ENCODE peak calls at places on chromosomes 5 and 9, in eight cellular contexts. L, D, I, O, G, S, X and N are unnamed samples.

GRCh38 chr9:137607141-137607857 is 1.8 kb downstream of the ARRDC1 start:
- DNase-seq in L (peak), S (no peak), X (no peak), G (no peak), O (no peak), I (no peak), D (no peak), N (no peak)

GRCh38 chr9:127574089-127574921 is 37.8 kb upstream of the STXBP1 start:
- DNase-seq in L (peak), S (no peak), I (peak), G (no peak), X (no peak), O (no peak), D (no peak), N (no peak)

GRCh38 chr5:90803891-90804290 is 245.3 kb downstream of the ADGRV1 start:
- DNase-seq in O (no peak), L (no peak), D (no peak), S (no peak), G (no peak), X (no peak), I (no peak), N (no peak)

GRCh38 chr5:44001675-44002380 is 387.4 kb downstream of the FGF10 start:
- DNase-seq in X (no peak), S (no peak), G (no peak), D (no peak), O (no peak), L (no peak), I (no peak), N (no peak)

GRCh38 chr9:4290427-4290837 is 9.4 kb downstream of the GLIS3 start:
- DNase-seq in O (no peak), G (no peak), X (no peak), I (no peak), D (no peak), S (no peak), L (no peak), N (no peak)

GRCh38 chr5:155871623-155872022 is 455.3 kb upstream of the SGCD start:
- DNase-seq in O (no peak), S (no peak), D (no peak), L (no peak), G (no peak), X (no peak), I (no peak), N (no peak)

GRCh38 chr9:78029601-78030552 is 1.7 kb downstream of the GNAQ start:
- DNase-seq in L (peak), D (no peak), I (no peak), O (peak), X (no peak), G (no peak), S (no peak), N (no peak)

GRCh38 chr9:133527444-133527920 is 2.7 kb upstream of the MYMK start:
- DNase-seq in O (no peak), S (no peak), D (no peak), I (no peak), G (peak), X (no peak), L (no peak), N (no peak)

GRCh38 chr9:110814159-110814558 is 145.6 kb downstream of the MUSK start:
- DNase-seq in X (no peak), I (no peak), O (no peak), S (no peak), L (no peak), D (no peak), G (no peak), N (no peak)

GRCh38 chr9:109246533-109246932 is 74.3 kb downstream of the EPB41L4B start:
- DNase-seq in O (no peak), I (peak), L (no peak), S (no peak), D (no peak), G (no peak), X (no peak), N (no peak)

GRCh38 chr9:34185778-34186551 is 7.1 kb downstream of the UBAP1 start:
- DNase-seq in D (peak), O (peak), G (no peak), X (peak), I (peak), S (peak), L (peak), N (peak)

GRCh38 chr5:157265714-157266285 is at the start of gene CYFIP2:
- DNase-seq in X (no peak), S (no peak), D (peak), O (peak), G (peak), L (peak), I (peak), N (no peak)

GRCh38 chr5:151773979-151774378 is 2.2 kb downstream of the G3BP1 start:
- DNase-seq in G (no peak), I (no peak), X (no peak), S (no peak), D (no peak), O (no peak), L (peak), N (no peak)

GRCh38 chr5:147822686-147823491 is 8.6 kb downstream of the SPINK1 start:
- DNase-seq in X (peak), I (peak), G (peak), S (peak), D (no peak), L (peak), O (peak), N (peak)

GRCh38 chr5:149128023-149128875 is 13.0 kb upstream of the ABLIM3 start:
- DNase-seq in I (no peak), D (no peak), L (peak), G (no peak), S (no peak), O (peak), X (no peak), N (no peak)

GRCh38 chr5:133238426-133239205 is 186.8 kb downstream of the HSPA4 start:
- DNase-seq in O (no peak), G (no peak), S (no peak), L (no peak), X (no peak), I (no peak), D (no peak), N (no peak)

GRCh38 chr5:133236976-133237375 is 185.2 kb downstream of the HSPA4 start:
- DNase-seq in L (no peak), O (no peak), X (no peak), S (no peak), D (peak), I (no peak), G (no peak), N (no peak)

GRCh38 chr5:133234911-133235310 is 183.1 kb downstream of the HSPA4 start:
- DNase-seq in I (no peak), G (no peak), O (no peak), L (no peak), X (no peak), D (peak), S (no peak), N (no peak)

GRCh38 chr5:133235696-133236426 is 184.0 kb downstream of the HSPA4 start:
- DNase-seq in G (no peak), D (peak), O (no peak), X (no peak), L (no peak), S (no peak), I (no peak), N (no peak)

DNA sequence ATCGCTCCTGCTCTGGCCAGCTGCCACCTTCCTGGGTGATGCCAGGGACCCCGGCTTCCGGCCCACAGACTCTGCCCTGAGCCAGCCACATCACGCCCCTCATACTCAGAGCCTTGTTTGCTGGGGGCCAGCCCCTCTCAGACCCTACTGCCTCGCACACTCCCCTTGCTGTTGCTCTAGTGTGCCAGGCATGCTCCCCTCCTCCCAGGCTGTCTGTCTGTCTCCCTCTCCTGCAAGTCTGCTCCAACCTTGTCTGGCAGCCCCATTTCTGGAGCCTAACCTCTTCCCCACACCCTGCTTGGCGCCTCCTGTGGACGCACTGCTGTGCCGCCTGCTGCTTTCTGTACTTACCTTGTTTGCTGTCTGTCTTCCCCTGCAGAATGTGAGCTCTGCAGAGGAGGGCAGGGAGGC is 184.7 kb downstream of the HSPA4 start:
- DNase-seq in S (no peak), G (no peak), L (no peak), O (no peak), X (no peak), I (no peak), D (peak), N (no peak)
- TF ChIP-seq CTCF in S (no peak), G (no peak), L (no peak), O (no peak), X (no peak), I (no peak), D (no peak), N (no peak)

GRCh38 chr9:93946338-93946712 is 8.8 kb downstream of the BARX1 start:
- DNase-seq in L (no peak), I (no peak), X (no peak), D (no peak), S (no peak), G (no peak), O (no peak), N (no peak)

GRCh38 chr9:93948456-93949072 is 6.6 kb downstream of the BARX1 start:
- DNase-seq in I (no peak), L (peak), D (no peak), O (no peak), S (no peak), G (no peak), X (no peak), N (no peak)

GRCh38 chr9:93947409-93948070 is 7.6 kb downstream of the BARX1 start:
- DNase-seq in I (no peak), O (no peak), L (no peak), S (no peak), D (no peak), G (no peak), X (no peak), N (no peak)

GRCh38 chr9:93944011-93944410 is 11.1 kb downstream of the BARX1 start:
- DNase-seq in O (no peak), S (no peak), D (no peak), G (no peak), I (no peak), L (no peak), X (no peak), N (no peak)

GRCh38 chr9:93945400-93946337 is 9.5 kb downstream of the BARX1 start:
- DNase-seq in I (no peak), O (no peak), S (no peak), D (no peak), L (peak), G (no peak), X (no peak), N (no peak)
- H3K4me3 ChIP-seq in I (peak), O (peak), S (peak), D (no peak), L (peak), G (peak), X (no peak), N (no peak)

GRCh38 chr5:116042375-116042774 is 10.1 kb downstream of the ARL14EPL start:
- DNase-seq in X (no peak), I (no peak), O (no peak), S (no peak), G (no peak), L (no peak), D (no peak), N (no peak)

GRCh38 chr5:116032991-116033390 is 719 bp downstream of the ARL14EPL start:
- DNase-seq in D (no peak), I (no peak), X (no peak), S (no peak), O (no peak), G (no peak), L (no peak), N (no peak)

GRCh38 chr5:116035123-116035522 is 2.9 kb downstream of the ARL14EPL start:
- DNase-seq in L (peak), S (no peak), X (no peak), D (no peak), I (no peak), G (no peak), O (no peak), N (no peak)

GRCh38 chr5:116038817-116039216 is 6.5 kb downstream of the ARL14EPL start:
- DNase-seq in O (no peak), X (no peak), L (peak), S (no peak), G (no peak), D (no peak), I (no peak), N (no peak)

DNA sequence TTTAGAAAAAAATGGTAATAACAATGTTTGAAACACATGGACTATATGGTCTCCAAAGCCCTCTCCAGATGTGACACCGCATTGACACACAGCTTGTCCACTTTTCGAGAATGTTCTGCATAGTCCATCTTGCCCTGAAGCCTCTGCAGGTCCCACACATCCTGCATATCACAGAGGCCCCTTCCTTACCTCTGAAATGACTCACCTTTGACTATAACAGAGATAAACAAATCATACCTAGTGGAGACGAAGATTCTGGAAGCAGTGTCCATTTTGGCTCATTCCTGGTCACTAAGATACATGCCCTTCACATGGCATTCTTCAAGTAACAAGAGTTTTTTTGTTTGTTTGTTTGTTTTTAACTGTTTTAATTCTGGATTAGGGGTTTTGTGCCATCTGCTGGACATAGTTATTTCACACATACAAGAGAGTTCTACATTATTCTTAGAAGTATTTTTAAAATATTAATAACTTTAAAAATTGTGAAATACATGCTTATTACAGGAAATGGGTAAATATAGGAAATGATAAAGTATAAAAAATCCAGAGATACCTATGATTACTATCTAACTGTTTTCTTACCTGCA is 5.1 kb downstream of the ARL14EPL start:
- DNase-seq in L (no peak), X (no peak), S (no peak), D (no peak), I (no peak), O (no peak), G (no peak), N (no peak)
- TF ChIP-seq CTCF in L (peak), X (peak), S (no peak), D (no peak), I (no peak), O (peak), G (no peak), N (no peak)

DNA sequence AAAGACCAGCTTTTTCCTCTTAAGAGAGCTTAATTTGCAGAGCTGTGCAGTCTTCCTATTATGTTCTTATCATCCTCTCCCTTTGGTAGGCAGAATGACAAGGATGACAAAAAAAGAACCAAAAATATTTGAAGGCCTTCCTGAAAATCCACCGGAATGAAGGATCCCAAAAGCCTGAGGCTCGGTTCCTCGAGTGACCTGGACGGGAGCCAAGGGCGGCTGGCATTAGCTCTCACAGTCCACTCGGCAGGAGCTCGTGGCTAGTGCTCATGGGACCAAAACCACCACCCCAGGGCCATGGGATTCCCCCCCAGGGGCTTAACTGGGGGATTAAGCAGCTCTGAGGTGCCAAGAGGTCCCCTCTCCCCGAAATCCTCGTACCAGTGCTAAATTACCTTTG is 645 bp upstream of the PDZD2 start:
- DNase-seq in S (peak), L (no peak), I (peak), D (peak), X (no peak), G (peak), O (no peak), N (no peak)
- H3K4me3 ChIP-seq in S (peak), L (peak), I (no peak), D (no peak), X (peak), G (peak), O (peak), N (peak)

GRCh38 chr5:93789173-93790070 is 48.0 kb upstream of the POU5F2 start:
- DNase-seq in X (peak), L (no peak), S (no peak), O (peak), D (no peak), G (no peak), I (no peak), N (peak)
- TF ChIP-seq CTCF in X (peak), L (no peak), S (no peak), O (peak), D (no peak), G (no peak), I (no peak), N (peak)